ENCODE peak calls at places on chromosome 16, in four cellular contexts. H is RPMI7951; T is A172; N is activated CD4-positive, alpha-beta T cell treated with anti-CD3 and anti-CD28 coated beads for 48 hours. L is an unnamed sample.

GRCh38 chr16:65538945-65539344 is 417.1 kb upstream of the CDH11 start:
- DNase-seq in H (peak), T (no peak), N (no peak), L (no peak)

GRCh38 chr16:64751906-64752305 is 370.0 kb downstream of the CDH11 start:
- DNase-seq in T (peak), N (no peak), H (peak), L (peak)

GRCh38 chr16:73082608-73083007 is 34.7 kb upstream of the ZFHX3 start:
- DNase-seq in H (peak), N (no peak), T (peak), L (peak)

GRCh38 chr16:66954097-66954659 is 6.9 kb upstream of the CES3 start:
- DNase-seq in T (peak), H (peak), N (peak), L (peak)

GRCh38 chr16:17467923-17468540 is 2.7 kb downstream of the XYLT1 start:
- DNase-seq in N (peak), H (peak), T (no peak), L (peak)

GRCh38 chr16:55035037-55035436 is 104.4 kb downstream of the IRX5 start:
- DNase-seq in N (peak), H (peak), T (no peak), L (peak)

GRCh38 chr16:50721549-50722409 is 20.1 kb upstream of the CYLD start:
- DNase-seq in H (no peak), T (no peak), N (no peak), L (no peak)

GRCh38 chr16:26175944-26176343 is 484.2 kb downstream of the HS3ST4 start:
- DNase-seq in H (no peak), T (no peak), N (no peak), L (no peak)

GRCh38 chr16:78444-79145 is 570 bp downstream of the MPG start:
- DNase-seq in T (no peak), H (peak), N (peak), L (peak)

GRCh38 chr16:869823-870641 is 69.5 kb upstream of the GNG13 start:
- DNase-seq in H (no peak), N (no peak), T (no peak), L (no peak)

GRCh38 chr16:29675811-29676643 is 3.0 kb upstream of the QPRT start:
- DNase-seq in H (peak), N (no peak), T (no peak), L (peak)

GRCh38 chr16:3281222-3281621 is 2.1 kb upstream of the ZNF263 start:
- DNase-seq in H (no peak), N (no peak), T (no peak), L (no peak)